ENCODE peak calls at places on chromosomes 16 and 17, in four cellular contexts. W is H9, L is IMR-90, H is mesenchymal stem cell. F is an unnamed sample.

GRCh38 chr17:35765086-35765710 is 4.5 kb downstream of the C17orf50 start:
- DNase-seq in H (peak), L (no peak), W (no peak), F (no peak)

GRCh38 chr17:66115246-66115645 is 76.7 kb downstream of the CEP112 start:
- DNase-seq in L (peak), H (no peak), W (no peak), F (no peak)

GRCh38 chr16:57130950-57131321 is 38.6 kb downstream of the CPNE2 start:
- DNase-seq in H (no peak), L (no peak), W (no peak), F (no peak)

GRCh38 chr16:53132406-53132805 is 77.6 kb downstream of the CHD9 start:
- DNase-seq in L (no peak), H (peak), W (no peak), F (no peak)

GRCh38 chr16:27374794-27375499 is 27.0 kb upstream of the IL21R start:
- DNase-seq in H (peak), W (peak), L (peak), F (peak)

GRCh38 chr17:72193395-72194106 is 72.7 kb downstream of the SOX9 start:
- DNase-seq in H (no peak), W (no peak), L (peak), F (no peak)

GRCh38 chr17:81097134-81097942 is 62.4 kb downstream of the BAIAP2 start:
- DNase-seq in W (peak), H (peak), L (peak), F (peak)

GRCh38 chr16:868386-868755 is 67.8 kb upstream of the GNG13 start:
- DNase-seq in H (no peak), W (no peak), L (no peak), F (no peak)

GRCh38 chr17:9959377-9959981 is 54.4 kb upstream of the RCVRN start:
- DNase-seq in W (peak), L (peak), H (peak), F (peak)

GRCh38 chr17:43396491-43397060 is 2.2 kb upstream of the ARL4D start:
- DNase-seq in W (no peak), H (no peak), L (no peak), F (no peak)

GRCh38 chr17:43388198-43389021 is 10.4 kb upstream of the ARL4D start:
- DNase-seq in L (peak), H (peak), W (peak), F (peak)

GRCh38 chr17:43393944-43394482 is 4.8 kb upstream of the ARL4D start:
- DNase-seq in L (peak), W (peak), H (peak), F (peak)

GRCh38 chr17:43389022-43389947 is 9.5 kb upstream of the ARL4D start:
- DNase-seq in W (peak), H (peak), L (peak), F (peak)

GRCh38 chr17:43392397-43392796 is 6.4 kb upstream of the ARL4D start:
- DNase-seq in H (no peak), W (no peak), L (no peak), F (no peak)
- H2AFZ ChIP-seq in H (no peak), W (no peak), L (peak), F (peak)

DNA sequence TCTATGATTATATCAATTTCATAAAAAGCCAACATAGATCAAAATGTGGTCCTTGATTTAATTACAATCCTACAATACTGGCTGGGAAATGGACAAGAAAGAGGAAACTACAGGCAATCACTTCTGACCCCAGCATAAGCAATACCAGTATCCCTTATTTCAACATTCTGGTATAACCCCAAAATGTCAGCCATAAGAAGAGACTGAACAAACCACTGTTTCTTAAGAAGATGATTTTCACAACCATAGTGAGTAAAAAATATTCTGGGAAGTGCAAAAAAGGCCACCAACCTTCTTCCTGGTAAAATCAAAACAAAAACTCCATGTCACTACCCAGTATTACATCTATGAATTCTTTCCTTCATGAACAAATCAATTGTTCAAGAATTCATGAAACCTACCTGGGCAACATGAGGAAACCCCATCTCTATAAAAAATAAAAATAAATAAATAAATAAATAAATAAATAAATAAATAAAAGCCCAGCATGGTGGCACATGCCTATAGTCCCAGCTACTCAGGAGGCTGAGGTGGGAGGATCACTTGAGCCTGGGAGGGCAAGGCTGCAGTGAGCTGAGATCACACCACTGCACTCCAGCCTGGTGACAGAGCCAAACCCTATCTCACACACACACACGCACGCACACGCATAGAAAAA is 7.5 kb downstream of the N4BP1 start:
- DNase-seq in H (no peak), W (no peak), L (no peak), F (no peak)
- H4K91ac ChIP-seq in H (no peak), W (no peak), L (no peak), F (no peak)

GRCh38 chr17:33967608-33968349 is 287.3 kb upstream of the CCL2 start:
- DNase-seq in L (no peak), H (no peak), W (no peak), F (no peak)

GRCh38 chr17:33970271-33970670 is 284.8 kb upstream of the CCL2 start:
- DNase-seq in H (no peak), L (no peak), W (no peak), F (no peak)

GRCh38 chr17:33964344-33964979 is 290.6 kb upstream of the CCL2 start:
- DNase-seq in H (no peak), W (peak), L (no peak), F (no peak)

GRCh38 chr17:33966410-33967063 is 288.5 kb upstream of the CCL2 start:
- DNase-seq in W (no peak), H (no peak), L (no peak), F (no peak)

DNA sequence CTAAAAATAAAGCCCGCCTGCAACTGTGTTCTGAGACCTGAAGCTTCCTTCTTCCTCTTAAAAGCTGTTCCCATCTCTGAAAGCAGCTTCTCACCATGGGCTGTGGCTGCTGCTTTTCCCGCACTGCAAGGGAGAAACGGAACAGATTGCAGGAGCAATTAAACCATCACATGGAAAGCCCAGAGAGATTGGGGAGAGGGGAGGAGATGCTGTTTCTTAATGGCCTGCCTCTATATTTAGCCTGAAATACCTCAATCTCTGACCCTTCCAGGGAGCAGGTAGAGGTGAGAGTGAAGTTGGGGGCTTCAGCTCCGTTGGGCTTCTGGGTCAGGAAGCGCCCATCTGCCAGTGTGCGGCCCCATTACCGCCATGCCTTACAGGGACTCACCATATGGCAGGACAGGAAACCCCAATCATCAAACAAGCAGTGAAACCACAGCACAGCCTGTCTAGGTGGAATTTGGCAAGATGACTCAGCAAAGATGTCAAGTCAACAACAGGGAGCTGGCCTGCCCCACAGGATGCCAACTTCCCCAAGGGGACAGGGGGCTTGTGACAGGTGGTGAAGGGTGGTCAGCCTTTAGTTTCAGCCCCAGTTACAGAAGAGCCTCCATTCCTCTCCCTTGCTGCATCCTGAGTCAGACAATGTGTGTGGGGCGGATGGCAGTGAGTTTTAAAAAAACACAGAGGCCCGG is 286.6 kb upstream of the CCL2 start:
- DNase-seq in H (no peak), L (no peak), W (peak), F (no peak)
- H3K9ac ChIP-seq in H (no peak), L (no peak), W (no peak), F (no peak)

GRCh38 chr17:73952498-73953205 is 250.8 kb upstream of the RPL38 start:
- DNase-seq in L (no peak), H (no peak), W (peak), F (peak)
- H2AFZ ChIP-seq in L (no peak), H (no peak), W (no peak), F (peak)

GRCh38 chr16:85208643-85209520 is 96.6 kb upstream of the CIBAR2 start:
- DNase-seq in W (no peak), H (no peak), L (no peak), F (no peak)
- H4K91ac ChIP-seq in W (no peak), H (peak), L (peak), F (no peak)